ENCODE peak calls at places on chromosomes 6 and 20, in five cellular contexts. M is right atrium auricular region, O is HS-5, F is T follicular helper cell, V is NCI-H187. W is an unnamed sample.

GRCh38 chr20:58775371-58775770 is 75.3 kb downstream of the GNAS-AS1 start:
- DNase-seq in M (no peak), O (no peak), F (no peak), V (no peak), W (no peak)

GRCh38 chr6:80335061-80335660 is 228.7 kb downstream of the BCKDHB start:
- DNase-seq in O (no peak), M (no peak), V (no peak), F (no peak), W (no peak)

GRCh38 chr20:12170406-12170805 is 252.7 kb downstream of the BTBD3 start:
- DNase-seq in V (no peak), O (no peak), F (no peak), M (no peak), W (no peak)

GRCh38 chr6:167906899-167907298 is 80.2 kb downstream of the AFDN start:
- DNase-seq in F (no peak), M (peak), V (no peak), O (no peak), W (no peak)

GRCh38 chr6:21742238-21742660 is 148.7 kb downstream of the SOX4 start:
- DNase-seq in F (no peak), O (peak), M (no peak), V (no peak), W (no peak)

GRCh38 chr6:17839526-17839925 is 132.8 kb upstream of the NUP153 start:
- DNase-seq in M (no peak), F (no peak), O (no peak), V (no peak), W (no peak)

GRCh38 chr6:170188571-170189001 is 102.3 kb downstream of the DLL1 start:
- DNase-seq in M (no peak), V (no peak), O (no peak), F (no peak), W (peak)

GRCh38 chr6:15534970-15535369 is 127.9 kb downstream of the DTNBP1 start:
- DNase-seq in O (no peak), F (no peak), M (peak), V (no peak), W (no peak)

GRCh38 chr6:36290668-36291620 is 21.1 kb downstream of the PNPLA1 start:
- DNase-seq in F (no peak), O (no peak), V (no peak), M (no peak), W (no peak)

GRCh38 chr6:5102266-5102970 is 17.3 kb downstream of the PPP1R3G start:
- DNase-seq in V (no peak), F (no peak), O (no peak), M (no peak), W (no peak)

GRCh38 chr6:28953039-28953872 is 29.5 kb upstream of the TRIM27 start:
- DNase-seq in V (peak), O (no peak), F (peak), M (no peak), W (no peak)

W was measured in coronary artery.